ENCODE peak calls at places on chromosomes 5 and 9, in six cellular contexts. Q is left lung, M is left ventricle myocardium inferior, V is neural progenitor cell, K is psoas muscle, E is foreskin keratinocyte. T is an unnamed sample.

GRCh38 chr5:54533541-54534179 is 16.1 kb downstream of the SNX18 start:
- DNase-seq in Q (no peak), M (no peak), V (peak), K (no peak), E (no peak), T (no peak)

GRCh38 chr9:14262836-14263235 is 51.1 kb downstream of the NFIB start:
- DNase-seq in Q (no peak), M (no peak), V (no peak), K (no peak), E (no peak), T (no peak)

GRCh38 chr5:146753618-146754123 is 124.9 kb downstream of the PPP2R2B start:
- DNase-seq in Q (no peak), M (no peak), V (no peak), K (no peak), E (no peak), T (no peak)

GRCh38 chr9:136567651-136568287 is 21.9 kb upstream of the NOTCH1 start:
- DNase-seq in Q (peak), M (peak), V (peak), K (peak), E (peak), T (peak)

GRCh38 chr5:56669534-56670483 is 145.5 kb upstream of the MAP3K1 start:
- DNase-seq in Q (no peak), M (peak), V (no peak), K (peak), E (no peak), T (no peak)

GRCh38 chr5:153905214-153905613 is 133.5 kb downstream of the FAM114A2 start:
- DNase-seq in Q (no peak), M (no peak), V (peak), K (no peak), E (no peak), T (no peak)

GRCh38 chr5:142645456-142645855 is 40.4 kb downstream of the FGF1 start:
- DNase-seq in Q (no peak), M (no peak), V (no peak), K (no peak), E (no peak), T (no peak)

GRCh38 chr9:121074370-121075250 is at the start of gene CNTRL:
- DNase-seq in Q (peak), M (peak), V (peak), K (peak), E (peak), T (peak)

GRCh38 chr5:61933787-61934626 is 372.0 kb upstream of the KIF2A start:
- DNase-seq in Q (no peak), M (no peak), V (peak), K (no peak), E (no peak), T (no peak)

GRCh38 chr5:174063092-174063756 is 17.7 kb downstream of the NSG2 start:
- DNase-seq in Q (no peak), M (no peak), V (no peak), K (no peak), E (no peak), T (no peak)
- H3K27ac ChIP-seq in Q (no peak), M (no peak), V (no peak), K (no peak), E (no peak), T (no peak)

GRCh38 chr5:35171108-35171507 is 59.2 kb downstream of the PRLR start:
- DNase-seq in Q (no peak), M (no peak), V (no peak), K (no peak), E (no peak), T (no peak)

GRCh38 chr5:35162848-35163770 is 67.2 kb downstream of the PRLR start:
- DNase-seq in Q (no peak), M (no peak), V (peak), K (no peak), E (no peak), T (no peak)

GRCh38 chr5:35161637-35162248 is 68.5 kb downstream of the PRLR start:
- DNase-seq in Q (no peak), M (no peak), V (no peak), K (no peak), E (no peak), T (no peak)

GRCh38 chr5:35164860-35165542 is 65.3 kb downstream of the PRLR start:
- DNase-seq in Q (no peak), M (no peak), V (no peak), K (no peak), E (no peak), T (no peak)

GRCh38 chr5:35166043-35166442 is 64.2 kb downstream of the PRLR start:
- DNase-seq in Q (no peak), M (no peak), V (no peak), K (no peak), E (no peak), T (no peak)
- TF ChIP-seq CTCF in Q (no peak), M (no peak), V (no peak), K (no peak), E (peak), T (no peak)

DNA sequence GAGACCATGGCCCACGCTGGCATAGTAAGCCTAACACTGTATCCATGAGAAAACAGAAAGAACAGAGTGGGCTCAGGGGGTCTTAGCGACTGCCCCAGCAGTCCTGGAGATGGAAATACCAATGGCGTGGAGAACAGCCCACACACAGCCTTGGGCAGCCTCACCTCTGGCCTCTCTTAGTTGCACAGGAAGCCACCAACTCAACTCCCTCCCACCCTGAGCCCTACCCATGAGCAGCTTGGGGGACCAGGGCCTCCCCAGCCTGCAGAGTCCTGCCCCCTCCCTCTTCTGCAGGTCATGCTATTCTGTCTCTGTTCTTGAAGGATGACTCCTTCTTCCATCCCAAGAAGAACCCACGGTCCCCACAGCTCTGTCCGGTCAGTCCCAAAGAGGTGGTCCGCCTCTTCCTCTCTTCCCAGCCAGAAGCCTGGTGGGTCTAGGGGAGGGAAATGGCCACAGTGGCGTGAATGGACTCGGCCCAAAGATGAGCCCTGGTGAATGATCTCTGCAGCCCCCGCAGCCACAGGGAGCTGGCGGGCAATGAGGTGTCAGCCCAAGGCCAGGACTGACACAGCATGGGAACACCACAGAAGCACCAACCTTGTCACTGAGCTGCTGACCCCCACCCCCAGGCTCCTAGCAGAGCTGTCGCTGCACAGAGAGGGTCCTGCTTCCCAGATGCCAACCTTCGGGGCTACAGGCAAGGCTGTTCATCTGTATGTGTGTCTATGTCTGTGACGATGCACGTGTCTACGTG is 131.2 kb downstream of the ROR2 start:
- DNase-seq in Q (no peak), M (no peak), V (no peak), K (no peak), E (no peak), T (no peak)
- H3K27ac ChIP-seq in Q (no peak), M (no peak), V (no peak), K (no peak), E (no peak), T (no peak)

GRCh38 chr9:72897069-72897649 is 55.7 kb downstream of the ALDH1A1 start:
- DNase-seq in Q (no peak), M (no peak), V (no peak), K (no peak), E (no peak), T (no peak)

GRCh38 chr9:72896439-72896838 is 56.4 kb downstream of the ALDH1A1 start:
- DNase-seq in Q (no peak), M (no peak), V (no peak), K (no peak), E (no peak), T (no peak)

GRCh38 chr9:72895122-72895521 is 57.7 kb downstream of the ALDH1A1 start:
- DNase-seq in Q (no peak), M (no peak), V (no peak), K (no peak), E (no peak), T (no peak)

GRCh38 chr9:72893437-72893836 is 59.4 kb downstream of the ALDH1A1 start:
- DNase-seq in Q (no peak), M (no peak), V (no peak), K (no peak), E (no peak), T (no peak)

GRCh38 chr9:72894342-72894741 is 58.5 kb downstream of the ALDH1A1 start:
- DNase-seq in Q (no peak), M (no peak), V (peak), K (no peak), E (no peak), T (no peak)
- TF ChIP-seq CTCF in Q (no peak), M (no peak), V (no peak), K (no peak), E (no peak), T (no peak)

GRCh38 chr9:89744730-89745129 is 139.9 kb downstream of the GADD45G start:
- DNase-seq in Q (no peak), M (no peak), V (no peak), K (no peak), E (peak), T (no peak)

GRCh38 chr9:89743216-89743575 is 138.4 kb downstream of the GADD45G start:
- DNase-seq in Q (no peak), M (no peak), V (no peak), K (no peak), E (no peak), T (no peak)

GRCh38 chr9:89742660-89743059 is 137.8 kb downstream of the GADD45G start:
- DNase-seq in Q (no peak), M (no peak), V (no peak), K (no peak), E (no peak), T (no peak)

GRCh38 chr9:89744255-89744648 is 139.4 kb downstream of the GADD45G start:
- DNase-seq in Q (no peak), M (no peak), V (no peak), K (no peak), E (no peak), T (no peak)

GRCh38 chr9:89743576-89744254 is 138.9 kb downstream of the GADD45G start:
- DNase-seq in Q (no peak), M (no peak), V (peak), K (no peak), E (no peak), T (no peak)
- H3K27ac ChIP-seq in Q (no peak), M (no peak), V (no peak), K (no peak), E (no peak), T (no peak)

GRCh38 chr5:90297045-90297764 is 112.4 kb downstream of the CETN3 start:
- DNase-seq in Q (no peak), M (no peak), V (peak), K (no peak), E (no peak), T (no peak)

GRCh38 chr5:90293931-90294330 is 115.6 kb downstream of the CETN3 start:
- DNase-seq in Q (no peak), M (no peak), V (no peak), K (no peak), E (peak), T (no peak)

GRCh38 chr5:90290648-90291047 is 118.9 kb downstream of the CETN3 start:
- DNase-seq in Q (no peak), M (no peak), V (no peak), K (no peak), E (no peak), T (no peak)

GRCh38 chr5:90289837-90290236 is 119.7 kb downstream of the CETN3 start:
- DNase-seq in Q (no peak), M (no peak), V (no peak), K (no peak), E (no peak), T (no peak)

GRCh38 chr5:90294604-90295003 is 115.0 kb downstream of the CETN3 start:
- DNase-seq in Q (no peak), M (no peak), V (no peak), K (no peak), E (no peak), T (no peak)
- TF ChIP-seq CTCF in Q (no peak), M (no peak), V (no peak), K (no peak), E (no peak), T (no peak)

GRCh38 chr9:87239312-87239711 is 258.4 kb upstream of the DAPK1 start:
- DNase-seq in Q (no peak), M (no peak), V (no peak), K (no peak), E (no peak), T (no peak)

GRCh38 chr9:87234854-87235253 is 262.8 kb upstream of the DAPK1 start:
- DNase-seq in Q (no peak), M (no peak), V (no peak), K (no peak), E (no peak), T (no peak)

GRCh38 chr9:87237337-87237736 is 260.3 kb upstream of the DAPK1 start:
- DNase-seq in Q (no peak), M (no peak), V (no peak), K (no peak), E (no peak), T (no peak)

GRCh38 chr9:87236546-87236945 is 261.1 kb upstream of the DAPK1 start:
- DNase-seq in Q (no peak), M (no peak), V (no peak), K (no peak), E (no peak), T (no peak)

GRCh38 chr9:87238545-87238944 is 259.1 kb upstream of the DAPK1 start:
- DNase-seq in Q (no peak), M (no peak), V (no peak), K (no peak), E (no peak), T (no peak)
- H3K27ac ChIP-seq in Q (no peak), M (no peak), V (no peak), K (no peak), E (no peak), T (no peak)